ENCODE peak calls at places on chromosomes 3 and 15, in four cellular contexts. R is ovary, E is breast epithelium, N is heart left ventricle. L is an unnamed sample.

GRCh38 chr15:80003171-80003570 is 32.2 kb upstream of the BCL2A1 start:
- DNase-seq in N (no peak), R (no peak), E (no peak), L (no peak)

GRCh38 chr3:136752046-136752326 is 192 bp downstream of the STAG1 start:
- DNase-seq in E (no peak), R (no peak), N (no peak), L (no peak)

GRCh38 chr3:126112531-126113237 is 28.8 kb upstream of the SLC41A3 start:
- DNase-seq in E (peak; percentile 45), R (peak; percentile 6), N (no peak), L (no peak)

GRCh38 chr15:91593081-91593480 is 260.4 kb upstream of the SLCO3A1 start:
- DNase-seq in E (no peak), R (no peak), N (no peak), L (no peak)

GRCh38 chr3:123336441-123336851 is 112.4 kb downstream of the ADCY5 start:
- DNase-seq in E (no peak), R (peak; percentile 9), N (no peak), L (no peak)

GRCh38 chr3:177460100-177460499 is 262.8 kb upstream of the TBL1XR1 start:
- DNase-seq in N (no peak), R (no peak), E (no peak), L (no peak)

GRCh38 chr3:127614928-127615592 is 13.9 kb upstream of the PODXL2 start:
- DNase-seq in R (no peak), E (no peak), N (no peak), L (no peak)

GRCh38 chr3:43970351-43970750 is 271.3 kb upstream of the TOPAZ1 start:
- DNase-seq in R (no peak), E (no peak), N (no peak), L (no peak)

GRCh38 chr3:195885036-195885871 is 23.1 kb downstream of the TNK2 start:
- DNase-seq in N (peak; percentile 57), E (no peak), R (no peak), L (no peak)
- TF ChIP-seq POLR2A in N (no peak), E (no peak), R (no peak), L (no peak)

DNA sequence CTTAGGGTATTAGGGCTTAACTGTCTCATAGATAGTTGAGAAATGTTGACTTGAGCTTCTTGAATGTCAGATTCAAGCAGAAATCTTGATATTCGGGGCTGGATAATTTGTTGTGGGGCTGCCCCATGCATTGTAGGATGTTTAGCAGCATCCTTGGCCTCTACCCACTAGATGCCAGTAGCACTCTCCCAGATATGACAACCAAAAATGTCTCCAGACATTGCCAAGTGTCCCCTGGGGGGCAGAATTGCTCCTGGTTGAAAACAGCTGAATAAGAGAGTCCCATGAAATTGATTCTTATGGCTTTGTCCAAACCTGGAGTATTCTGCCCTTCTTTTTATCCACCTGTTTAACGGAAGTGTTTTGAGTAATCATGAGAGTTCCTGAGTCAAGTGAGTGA is 15.9 kb upstream of the LCMT2 start:
- DNase-seq in R (no peak), E (no peak), N (no peak), L (no peak)
- TF ChIP-seq CTCF in R (no peak), E (no peak), N (no peak), L (no peak)

GRCh38 chr15:64460206-64460736 is at the start of gene ZNF609:
- DNase-seq in N (peak; percentile 93), E (peak; percentile 90), R (peak; percentile 98), L (peak; percentile 95)
- TF ChIP-seq POLR2A in N (no peak), E (peak; percentile 46), R (peak; percentile 88), L (peak; percentile 42)

GRCh38 chr3:116864627-116864927 is 155.0 kb downstream of the TUSC7 start:
- DNase-seq in N (no peak), E (no peak), R (no peak), L (no peak)

GRCh38 chr3:116863270-116863770 is 153.7 kb downstream of the TUSC7 start:
- DNase-seq in E (no peak), R (no peak), N (no peak), L (no peak)

GRCh38 chr3:116863842-116864626 is 154.5 kb downstream of the TUSC7 start:
- DNase-seq in R (no peak), E (no peak), N (no peak), L (no peak)
- TF ChIP-seq CTCF in R (no peak), E (peak; percentile 14), N (peak; percentile 30), L (peak; percentile 21)

DNA sequence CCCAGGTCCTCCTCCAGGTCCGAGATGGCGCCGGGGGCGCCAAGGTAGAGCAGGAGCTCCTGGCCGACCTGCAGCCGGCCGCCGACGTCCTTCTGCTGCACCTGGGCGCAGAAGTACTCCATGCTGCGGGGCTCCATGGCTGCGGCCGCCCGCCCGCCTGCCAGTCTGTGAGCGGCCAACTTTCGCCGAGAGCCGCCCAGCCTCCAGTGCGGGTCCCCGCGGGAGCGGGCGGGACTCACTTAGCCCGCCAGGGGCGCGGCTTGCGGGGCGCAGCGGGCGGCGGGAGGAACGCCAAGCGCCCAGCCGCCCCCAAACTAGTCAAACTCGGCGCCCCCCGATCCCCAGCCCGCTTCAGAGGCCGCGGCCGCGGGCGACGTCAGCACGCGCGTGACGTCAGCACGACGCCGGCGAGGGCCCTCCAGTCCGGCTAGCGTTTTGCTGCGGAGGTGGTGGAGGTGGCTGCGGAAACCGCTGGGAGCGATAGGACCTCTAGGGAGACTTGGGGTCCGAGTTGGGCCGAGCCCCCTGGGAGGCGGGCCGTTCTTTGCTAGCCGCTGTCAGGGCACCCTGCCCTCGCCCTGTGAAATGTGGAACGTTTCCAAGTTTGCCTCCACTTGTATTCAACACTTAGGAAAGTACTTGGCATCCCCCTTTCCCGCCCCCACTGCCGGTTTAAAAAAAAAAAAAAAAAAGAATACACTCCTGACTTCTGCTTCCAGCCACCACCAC is at the start of gene CLASP2:
- DNase-seq in E (peak; percentile 79), R (peak; percentile 91), N (peak; percentile 90), L (peak; percentile 87)
- TF ChIP-seq POLR2A in E (no peak), R (peak; percentile 77), N (no peak), L (peak; percentile 76)

L was measured in body of pancreas.